ENCODE peak calls at places on chromosome 9, in five cellular contexts. X is AML-193, S is cardiac fibroblast, K is GM12891, A is KBM-7. L is an unnamed sample.

GRCh38 chr9:36008774-36009300 is 27.9 kb upstream of the RECK start:
- DNase-seq in K (peak; percentile 18), X (peak; percentile 35), A (peak; percentile 50), S (peak; percentile 79), L (peak; percentile 67)

GRCh38 chr9:4680750-4681149 is 1.4 kb downstream of the CDC37L1 start:
- DNase-seq in A (no peak), K (no peak), X (peak; percentile 14), S (peak; percentile 48), L (no peak)

GRCh38 chr9:111356567-111357244 is 26.7 kb upstream of the OR2K2 start:
- DNase-seq in S (peak; percentile 88), X (no peak), A (no peak), K (no peak), L (peak; percentile 84)

GRCh38 chr9:27519466-27520465 is 4.3 kb upstream of the IFNK start:
- DNase-seq in A (no peak), K (no peak), X (no peak), S (no peak), L (peak; percentile 97)

GRCh38 chr9:75830303-75830702 is 60.2 kb upstream of the PCSK5 start:
- DNase-seq in S (no peak), K (no peak), X (no peak), A (no peak), L (no peak)

GRCh38 chr9:18142964-18143363 is 331.0 kb upstream of the ADAMTSL1 start:
- DNase-seq in K (no peak), X (no peak), A (no peak), S (peak; percentile 37), L (peak; percentile 31)

GRCh38 chr9:121597693-121598166 is 53.7 kb upstream of the DAB2IP start:
- DNase-seq in K (no peak), S (no peak), A (no peak), X (no peak), L (no peak)

GRCh38 chr9:18906656-18907395 is 126.2 kb downstream of the SAXO1 start:
- DNase-seq in S (peak; percentile 55), X (no peak), A (no peak), K (no peak), L (no peak)

GRCh38 chr9:77707696-77708095 is 59.6 kb upstream of the GNA14 start:
- DNase-seq in A (no peak), X (no peak), K (no peak), S (peak; percentile 98), L (peak; percentile 97)

GRCh38 chr9:112149171-112149570 is 25.9 kb downstream of the SUSD1 start:
- DNase-seq in K (no peak), X (no peak), A (no peak), S (no peak), L (no peak)

GRCh38 chr9:107712390-107712789 is 222.8 kb upstream of the KLF4 start:
- DNase-seq in X (no peak), A (peak; percentile 13), K (no peak), S (peak; percentile 45), L (peak; percentile 91)

GRCh38 chr9:99576002-99576401 is 245.7 kb upstream of the NR4A3 start:
- DNase-seq in K (no peak), S (no peak), X (no peak), A (no peak), L (no peak)

GRCh38 chr9:98860871-98861293 is 53.4 kb downstream of the GALNT12 start:
- DNase-seq in X (no peak), K (no peak), A (peak; percentile 26), S (peak; percentile 93), L (peak; percentile 56)

GRCh38 chr9:133534346-133535284 is at the start of gene ADAMTSL2:
- DNase-seq in X (no peak), K (no peak), S (peak; percentile 87), A (peak; percentile 21), L (no peak)

GRCh38 chr9:136973618-136974617 is 3.4 kb upstream of the PTGDS start:
- DNase-seq in X (no peak), S (no peak), A (no peak), K (no peak), L (no peak)

GRCh38 chr9:91841591-91841990 is 108.4 kb downstream of the ROR2 start:
- DNase-seq in X (no peak), K (no peak), A (no peak), S (no peak), L (no peak)

GRCh38 chr9:79408617-79409016 is 163.1 kb upstream of the TLE4 start:
- DNase-seq in S (no peak), K (no peak), X (no peak), A (no peak), L (no peak)

GRCh38 chr9:95131023-95131943 is 186.2 kb downstream of the FANCC start:
- DNase-seq in K (peak; percentile 47), S (peak; percentile 79), A (peak; percentile 63), X (peak; percentile 32), L (peak; percentile 71)

GRCh38 chr9:130720762-130721161 is 27.2 kb downstream of the EXOSC2 start:
- DNase-seq in A (no peak), S (no peak), X (no peak), K (no peak), L (no peak)

GRCh38 chr9:108060165-108060564 is 570.6 kb upstream of the KLF4 start:
- DNase-seq in X (no peak), A (no peak), S (no peak), K (no peak), L (no peak)

L was measured in epithelial cell of esophagus.